ENCODE peak calls at places on chromosomes 13 and 19, in nine cellular contexts. W, E, U, M, D, X, L, F and S are unnamed samples.

GRCh38 chr19:55014714-55015113 is 23.4 kb downstream of the GP6 start:
- DNase-seq in W (peak), E (no peak), U (no peak), M (no peak), D (no peak), X (peak), L (no peak), F (no peak), S (no peak)

GRCh38 chr19:41226053-41226873 is 7.2 kb downstream of the AXL start:
- DNase-seq in W (no peak), E (peak), U (peak), M (peak), D (peak), X (peak), L (peak), F (peak), S (peak)

GRCh38 chr19:34711890-34712289 is 22.2 kb upstream of the ZNF181 start:
- DNase-seq in W (no peak), E (no peak), U (no peak), M (no peak), D (no peak), X (no peak), L (no peak), F (peak), S (no peak)

GRCh38 chr13:113921763-113922162 is 52.1 kb downstream of the C13orf46 start:
- DNase-seq in W (no peak), E (no peak), U (peak), M (no peak), D (no peak), X (no peak), L (no peak), F (no peak), S (no peak)

GRCh38 chr19:19650331-19650730 is 6.9 kb upstream of the GMIP start:
- DNase-seq in W (no peak), E (no peak), U (no peak), M (no peak), D (no peak), X (no peak), L (no peak), F (peak), S (no peak)

GRCh38 chr19:31349160-31349881 is at the start of gene TSHZ3:
- DNase-seq in W (no peak), E (peak), U (peak), M (peak), D (peak), X (peak), L (peak), F (peak), S (no peak)

GRCh38 chr19:40578442-40578908 is 1.8 kb downstream of the SHKBP1 start:
- DNase-seq in W (no peak), E (no peak), U (no peak), M (peak), D (no peak), X (no peak), L (peak), F (peak), S (no peak)

GRCh38 chr19:9912551-9913236 is 23.6 kb downstream of the OLFM2 start:
- DNase-seq in W (no peak), E (no peak), U (no peak), M (no peak), D (no peak), X (no peak), L (no peak), F (peak), S (no peak)

GRCh38 chr13:72853000-72853399 is 71.1 kb downstream of the PIBF1 start:
- DNase-seq in W (no peak), E (no peak), U (no peak), M (peak), D (no peak), X (no peak), L (peak), F (no peak), S (no peak)

GRCh38 chr19:38692458-38693379 is 45.3 kb downstream of the ACTN4 start:
- DNase-seq in W (no peak), E (no peak), U (no peak), M (no peak), D (no peak), X (no peak), L (no peak), F (peak), S (no peak)

GRCh38 chr19:45523642-45524256 is 16.5 kb downstream of the VASP start:
- DNase-seq in W (peak), E (peak), U (no peak), M (peak), D (no peak), X (peak), L (peak), F (peak), S (no peak)

GRCh38 chr19:5713228-5713627 is 6.7 kb downstream of the LONP1 start:
- DNase-seq in W (no peak), E (no peak), U (no peak), M (no peak), D (no peak), X (no peak), L (no peak), F (peak), S (no peak)

GRCh38 chr19:35959040-35959967 is 23.1 kb downstream of the LRFN3 start:
- DNase-seq in W (peak), E (peak), U (no peak), M (no peak), D (no peak), X (peak), L (no peak), F (peak), S (no peak)

GRCh38 chr13:36395280-36395679 is 37.0 kb upstream of the CCNA1 start:
- DNase-seq in W (no peak), E (peak), U (no peak), M (peak), D (peak), X (no peak), L (peak), F (peak), S (no peak)

GRCh38 chr13:42272115-42272756 is at the start of gene AKAP11:
- DNase-seq in W (peak), E (peak), U (no peak), M (peak), D (peak), X (peak), L (peak), F (no peak), S (no peak)

GRCh38 chr13:42970824-42971669 is 21.0 kb downstream of the EPSTI1 start:
- DNase-seq in W (peak), E (no peak), U (no peak), M (peak), D (no peak), X (peak), L (peak), F (peak), S (no peak)

GRCh38 chr13:101018720-101019119 is 344.1 kb upstream of the TMTC4 start:
- DNase-seq in W (no peak), E (peak), U (no peak), M (peak), D (peak), X (peak), L (no peak), F (no peak), S (peak)

GRCh38 chr19:44625531-44626066 is 12.2 kb downstream of the IGSF23 start:
- DNase-seq in W (no peak), E (no peak), U (no peak), M (no peak), D (no peak), X (peak), L (no peak), F (no peak), S (no peak)

GRCh38 chr19:10419646-10420443 is 493 bp upstream of the PDE4A start:
- DNase-seq in W (no peak), E (peak), U (no peak), M (peak), D (no peak), X (peak), L (peak), F (peak), S (no peak)

GRCh38 chr13:49421391-49421790 is 22.5 kb downstream of the CAB39L start:
- DNase-seq in W (peak), E (no peak), U (no peak), M (peak), D (no peak), X (no peak), L (peak), F (peak), S (no peak)

GRCh38 chr19:4067396-4068057 is 828 bp upstream of the ZBTB7A start:
- DNase-seq in W (peak), E (peak), U (no peak), M (no peak), D (no peak), X (no peak), L (no peak), F (peak), S (no peak)

GRCh38 chr13:94914829-94915228 is 202.5 kb upstream of the SOX21 start:
- DNase-seq in W (no peak), E (no peak), U (no peak), M (peak), D (no peak), X (no peak), L (no peak), F (no peak), S (no peak)

GRCh38 chr13:71055644-71056043 is 811.4 kb downstream of the DACH1 start:
- DNase-seq in W (no peak), E (no peak), U (no peak), M (no peak), D (no peak), X (no peak), L (no peak), F (no peak), S (no peak)

GRCh38 chr13:100550433-100550832 is 38.2 kb downstream of the GGACT start:
- DNase-seq in W (no peak), E (peak), U (no peak), M (peak), D (peak), X (peak), L (peak), F (peak), S (no peak)

GRCh38 chr19:40223135-40223822 is 3.2 kb downstream of the CCNP start:
- DNase-seq in W (no peak), E (no peak), U (peak), M (no peak), D (no peak), X (no peak), L (no peak), F (peak), S (no peak)

GRCh38 chr19:38559428-38560401 is 58.0 kb downstream of the MAP4K1 start:
- DNase-seq in W (peak), E (peak), U (no peak), M (no peak), D (no peak), X (no peak), L (no peak), F (no peak), S (peak)

GRCh38 chr19:10776900-10777650 is 58.9 kb downstream of the TMED1 start:
- DNase-seq in W (peak), E (no peak), U (no peak), M (no peak), D (no peak), X (no peak), L (no peak), F (no peak), S (no peak)

GRCh38 chr13:28161370-28161769 is 23.0 kb downstream of the PAN3 start:
- DNase-seq in W (no peak), E (peak), U (no peak), M (peak), D (no peak), X (no peak), L (peak), F (peak), S (no peak)

GRCh38 chr13:80307401-80307987 is 33.4 kb downstream of the SPRY2 start:
- DNase-seq in W (no peak), E (no peak), U (no peak), M (no peak), D (no peak), X (no peak), L (no peak), F (no peak), S (no peak)

GRCh38 chr13:106349080-106349841 is 186.2 kb downstream of the EFNB2 start:
- DNase-seq in W (no peak), E (peak), U (peak), M (peak), D (no peak), X (no peak), L (peak), F (peak), S (no peak)

GRCh38 chr19:35642798-35643254 is 1.3 kb downstream of the ETV2 start:
- DNase-seq in W (no peak), E (no peak), U (no peak), M (no peak), D (no peak), X (no peak), L (no peak), F (no peak), S (no peak)

GRCh38 chr19:46147791-46148288 is at the start of gene IGFL2:
- DNase-seq in W (no peak), E (no peak), U (no peak), M (peak), D (no peak), X (no peak), L (peak), F (no peak), S (no peak)